ENCODE peak calls at places on chromosomes 6 and 20, in four cellular contexts. One of them, this sample, is unnamed.

GRCh38 chr6:159997498-159998101 is 28.7 kb downstream of the IGF2R start:
- DNase-seq in A549: no peak
- DNase-seq in IMR-90: no peak
- DNase-seq in uterus: no peak
- DNase-seq in this sample: no peak

GRCh38 chr6:36924131-36924530 is 30.4 kb upstream of the PI16 start:
- DNase-seq in uterus: no peak
- DNase-seq in A549: no peak
- DNase-seq in IMR-90: peak
- DNase-seq in this sample: no peak

GRCh38 chr6:53986165-53986720 is 125.0 kb upstream of the MLIP start:
- DNase-seq in uterus: no peak
- DNase-seq in A549: peak
- DNase-seq in IMR-90: peak
- DNase-seq in this sample: peak

GRCh38 chr20:38602185-38602581 is 574 bp downstream of the ARHGAP40 start:
- DNase-seq in uterus: no peak
- DNase-seq in IMR-90: no peak
- DNase-seq in A549: no peak
- DNase-seq in this sample: no peak

GRCh38 chr6:15774011-15774410 is 111.2 kb upstream of the DTNBP1 start:
- DNase-seq in uterus: no peak
- DNase-seq in A549: no peak
- DNase-seq in IMR-90: no peak
- DNase-seq in this sample: no peak

GRCh38 chr6:143941852-143942627 is 66.0 kb downstream of the PLAGL1 start:
- DNase-seq in A549: peak
- DNase-seq in uterus: peak
- DNase-seq in IMR-90: peak
- DNase-seq in this sample: peak

GRCh38 chr6:35327349-35328027 is 14.9 kb upstream of the PPARD start:
- DNase-seq in A549: peak
- DNase-seq in IMR-90: peak
- DNase-seq in uterus: peak
- DNase-seq in this sample: peak

GRCh38 chr20:38321959-38322598 is 18.1 kb downstream of the BPI start:
- DNase-seq in IMR-90: peak
- DNase-seq in uterus: peak
- DNase-seq in A549: peak
- DNase-seq in this sample: peak

GRCh38 chr20:33925867-33926266 is 67.8 kb upstream of the RALY start:
- DNase-seq in A549: no peak
- DNase-seq in uterus: no peak
- DNase-seq in IMR-90: peak
- DNase-seq in this sample: no peak

GRCh38 chr6:152299336-152299735 is 337.8 kb downstream of the SYNE1 start:
- DNase-seq in uterus: no peak
- DNase-seq in A549: no peak
- DNase-seq in IMR-90: no peak
- DNase-seq in this sample: no peak

GRCh38 chr20:57346477-57346876 is 4.6 kb upstream of the RAE1 start:
- DNase-seq in A549: peak
- DNase-seq in IMR-90: peak
- DNase-seq in uterus: peak
- DNase-seq in this sample: peak

GRCh38 chr6:3612341-3613041 is 139.0 kb downstream of the PXDC1 start:
- DNase-seq in A549: peak
- DNase-seq in IMR-90: peak
- DNase-seq in uterus: peak
- DNase-seq in this sample: peak

GRCh38 chr6:109442393-109442924 is 1.9 kb downstream of the SMPD2 start:
- DNase-seq in A549: no peak
- DNase-seq in uterus: no peak
- DNase-seq in IMR-90: no peak
- DNase-seq in this sample: no peak

GRCh38 chr20:4038047-4038459 is 22.7 kb upstream of the RNF24 start:
- DNase-seq in IMR-90: peak
- DNase-seq in uterus: no peak
- DNase-seq in A549: no peak
- DNase-seq in this sample: peak

GRCh38 chr20:51059862-51060261 is 37.0 kb upstream of the KCNG1 start:
- DNase-seq in uterus: no peak
- DNase-seq in A549: no peak
- DNase-seq in IMR-90: peak
- DNase-seq in this sample: no peak

GRCh38 chr20:17645546-17646208 is 36.4 kb downstream of the RRBP1 start:
- DNase-seq in A549: no peak
- DNase-seq in IMR-90: no peak
- DNase-seq in uterus: no peak
- DNase-seq in this sample: no peak

GRCh38 chr6:108243836-108244235 is 17.0 kb downstream of the SNX3 start:
- DNase-seq in IMR-90: no peak
- DNase-seq in uterus: no peak
- DNase-seq in A549: no peak
- DNase-seq in this sample: no peak

GRCh38 chr6:80211295-80211694 is 104.8 kb downstream of the BCKDHB start:
- DNase-seq in IMR-90: peak
- DNase-seq in uterus: no peak
- DNase-seq in A549: no peak
- DNase-seq in this sample: no peak

GRCh38 chr6:129568015-129568414 is 142.0 kb downstream of the ARHGAP18 start:
- DNase-seq in A549: no peak
- DNase-seq in IMR-90: no peak
- DNase-seq in uterus: no peak
- DNase-seq in this sample: no peak

GRCh38 chr6:44270526-44271405 is 516 bp downstream of the TMEM151B start:
- DNase-seq in IMR-90: no peak
- DNase-seq in uterus: no peak
- DNase-seq in A549: no peak
- DNase-seq in this sample: no peak

GRCh38 chr6:145756170-145756662 is 20.9 kb upstream of the EPM2A start:
- DNase-seq in uterus: peak
- DNase-seq in A549: no peak
- DNase-seq in IMR-90: peak
- DNase-seq in this sample: no peak

GRCh38 chr20:18032977-18033892 is 24.5 kb downstream of the OVOL2 start:
- DNase-seq in uterus: no peak
- DNase-seq in IMR-90: peak
- DNase-seq in A549: no peak
- DNase-seq in this sample: no peak

GRCh38 chr6:145798530-145798929 is 16.1 kb downstream of the FBXO30 start:
- DNase-seq in uterus: no peak
- DNase-seq in A549: no peak
- DNase-seq in IMR-90: peak
- DNase-seq in this sample: no peak

DNA sequence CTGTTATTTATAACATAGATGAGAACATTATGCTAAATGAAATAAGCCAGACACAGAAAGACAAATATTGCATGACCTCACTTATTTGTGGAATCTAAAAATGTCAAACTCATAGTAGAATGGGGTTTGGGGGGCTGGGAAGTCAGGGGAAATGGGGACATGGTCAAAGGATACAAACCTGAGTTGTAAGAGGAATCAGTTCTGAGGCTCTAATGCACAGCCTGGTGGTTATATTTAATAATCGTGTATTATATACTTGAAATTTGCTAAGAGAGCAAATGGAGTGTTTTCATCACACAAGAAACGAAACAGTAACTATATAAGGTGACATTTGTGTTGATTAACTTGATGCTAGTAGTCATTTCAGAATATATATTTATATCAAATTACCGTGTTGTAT is 40.8 kb upstream of the GFOD1 start:
- DNase-seq in IMR-90: no peak
- DNase-seq in uterus: no peak
- DNase-seq in A549: no peak
- DNase-seq in this sample: no peak
- TF ChIP-seq POLR2A in IMR-90: no peak
- TF ChIP-seq POLR2A in uterus: no peak
- TF ChIP-seq POLR2A in A549: no peak
- TF ChIP-seq POLR2A in this sample: no peak

DNA sequence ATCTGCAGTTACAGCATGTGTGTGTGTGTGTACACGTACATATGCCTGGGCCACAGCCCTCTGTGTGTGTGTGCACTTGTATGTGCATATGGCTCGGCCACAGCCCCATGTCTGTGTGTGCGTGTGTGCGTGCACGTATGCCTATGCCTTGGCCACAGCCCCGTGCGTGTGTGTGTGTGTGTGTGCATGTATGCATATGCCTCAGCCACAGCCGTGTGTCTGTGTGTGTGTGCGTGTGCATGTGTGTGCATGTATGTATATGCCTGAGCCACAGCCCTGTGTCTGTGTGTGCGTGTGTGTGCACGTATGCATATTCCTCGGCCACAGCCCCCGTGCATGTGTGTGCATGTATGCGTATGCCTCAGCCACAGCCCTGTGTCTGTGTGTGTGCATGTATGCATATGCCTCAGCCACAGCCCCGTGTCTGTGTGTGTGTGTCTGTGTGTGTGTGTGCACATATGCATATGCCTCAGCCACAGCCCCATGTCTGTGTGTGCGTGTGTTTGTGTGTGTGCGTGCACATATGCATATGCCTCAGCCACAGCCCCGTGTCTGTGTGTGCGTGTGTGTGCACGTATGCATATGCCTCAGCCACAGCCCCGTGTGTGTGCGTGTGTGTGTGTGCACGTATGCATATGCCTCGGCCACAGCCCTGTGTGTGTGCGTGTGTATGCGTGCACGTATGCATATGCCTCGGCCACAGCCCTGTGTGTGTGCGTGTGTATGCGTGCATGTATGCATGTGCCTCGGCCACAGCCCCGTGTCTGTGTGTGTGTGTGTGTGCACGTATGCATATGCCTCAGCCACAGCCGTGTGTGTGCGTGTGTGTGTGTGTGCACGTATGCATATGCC is 14.6 kb upstream of the C20orf204 start:
- DNase-seq in IMR-90: no peak
- DNase-seq in A549: no peak
- DNase-seq in uterus: no peak
- DNase-seq in this sample: no peak
- TF ChIP-seq POLR2A in IMR-90: no peak
- TF ChIP-seq POLR2A in A549: no peak
- TF ChIP-seq POLR2A in uterus: no peak
- TF ChIP-seq POLR2A in this sample: no peak

GRCh38 chr6:26185004-26185403 is 97.8 kb downstream of the HFE start:
- DNase-seq in A549: no peak
- DNase-seq in IMR-90: no peak
- DNase-seq in uterus: no peak
- DNase-seq in this sample: no peak

GRCh38 chr6:26184492-26184891 is 97.3 kb downstream of the HFE start:
- DNase-seq in uterus: no peak
- DNase-seq in A549: no peak
- DNase-seq in IMR-90: no peak
- DNase-seq in this sample: no peak

GRCh38 chr6:26185802-26186201 is 98.6 kb downstream of the HFE start:
- DNase-seq in IMR-90: no peak
- DNase-seq in uterus: no peak
- DNase-seq in A549: no peak
- DNase-seq in this sample: no peak

GRCh38 chr6:26183237-26183580 is 96.0 kb downstream of the HFE start:
- DNase-seq in A549: no peak
- DNase-seq in uterus: no peak
- DNase-seq in IMR-90: no peak
- DNase-seq in this sample: no peak

GRCh38 chr6:26183581-26184408 is 96.6 kb downstream of the HFE start:
- DNase-seq in uterus: peak
- DNase-seq in IMR-90: peak
- DNase-seq in A549: no peak
- DNase-seq in this sample: no peak
- TF ChIP-seq POLR2A in uterus: peak
- TF ChIP-seq POLR2A in IMR-90: peak
- TF ChIP-seq POLR2A in A549: peak
- TF ChIP-seq POLR2A in this sample: peak

DNA sequence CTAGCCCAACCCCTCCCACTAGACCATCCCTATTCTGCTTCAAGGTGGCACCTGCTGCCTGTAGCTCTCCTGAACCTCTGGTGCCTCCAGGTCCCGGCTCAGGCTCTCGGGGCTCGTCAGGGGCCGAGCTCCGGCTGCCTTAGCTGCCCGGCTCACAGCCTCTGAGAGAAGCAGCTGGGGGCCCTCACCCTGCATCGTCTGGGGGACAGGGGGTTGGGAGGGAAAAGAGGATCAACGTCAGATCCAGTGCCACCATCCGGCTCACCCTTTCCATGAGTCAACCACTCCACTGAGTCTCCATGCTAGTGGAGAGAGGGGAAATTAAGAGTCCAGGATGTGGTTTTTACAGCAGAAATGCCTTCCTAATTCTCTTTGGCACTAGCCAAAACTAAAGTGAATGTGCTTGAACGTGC is 13.0 kb downstream of the BAG6 start:
- DNase-seq in uterus: no peak
- DNase-seq in IMR-90: peak
- DNase-seq in A549: no peak
- DNase-seq in this sample: no peak
- TF ChIP-seq POLR2A in uterus: no peak
- TF ChIP-seq POLR2A in IMR-90: peak
- TF ChIP-seq POLR2A in A549: no peak
- TF ChIP-seq POLR2A in this sample: no peak

GRCh38 chr6:169725270-169726048 is 1.2 kb upstream of the PHF10 start:
- DNase-seq in uterus: peak
- DNase-seq in A549: peak
- DNase-seq in IMR-90: peak
- DNase-seq in this sample: no peak
- TF ChIP-seq POLR2A in uterus: no peak
- TF ChIP-seq POLR2A in A549: no peak
- TF ChIP-seq POLR2A in IMR-90: no peak
- TF ChIP-seq POLR2A in this sample: no peak

This sample was measured in H54.